ENCODE peak calls at places on chromosome X, in five cellular contexts. One of them, this sample, is unnamed.
A peak's percentile ranks its signal among the peaks of the same experiment; 100 is the strongest.

GRCh38 chrX:9207142-9207541 is 173.2 kb upstream of the FAM9B start:
- DNase-seq in IMR-90: peak; percentile 17
- DNase-seq in neural crest cell: no peak
- DNase-seq in CD4-positive, alpha-beta T cell: no peak
- DNase-seq in activated B cell treated with CpG ODN at 0.5 μM for 24 hours: no peak
- DNase-seq in this sample: no peak

GRCh38 chrX:10021461-10022272 is 54.5 kb downstream of the CLDN34 start:
- DNase-seq in CD4-positive, alpha-beta T cell: no peak
- DNase-seq in IMR-90: peak; percentile 14
- DNase-seq in activated B cell treated with CpG ODN at 0.5 μM for 24 hours: no peak
- DNase-seq in neural crest cell: no peak
- DNase-seq in this sample: no peak

GRCh38 chrX:12563121-12563520 is 228.1 kb upstream of the PRPS2 start:
- DNase-seq in neural crest cell: no peak
- DNase-seq in activated B cell treated with CpG ODN at 0.5 μM for 24 hours: no peak
- DNase-seq in IMR-90: peak; percentile 38
- DNase-seq in CD4-positive, alpha-beta T cell: no peak
- DNase-seq in this sample: no peak

GRCh38 chrX:47198026-47198686 is 4.5 kb downstream of the UBA1 start:
- DNase-seq in IMR-90: peak; percentile 20
- DNase-seq in CD4-positive, alpha-beta T cell: no peak
- DNase-seq in activated B cell treated with CpG ODN at 0.5 μM for 24 hours: no peak
- DNase-seq in neural crest cell: no peak
- DNase-seq in this sample: no peak

GRCh38 chrX:50903387-50904027 is 7.0 kb upstream of the BMP15 start:
- DNase-seq in CD4-positive, alpha-beta T cell: no peak
- DNase-seq in IMR-90: peak; percentile 26
- DNase-seq in neural crest cell: peak; percentile 18
- DNase-seq in activated B cell treated with CpG ODN at 0.5 μM for 24 hours: no peak
- DNase-seq in this sample: no peak

GRCh38 chrX:56232221-56233082 is at the start of gene KLF8:
- DNase-seq in neural crest cell: no peak
- DNase-seq in activated B cell treated with CpG ODN at 0.5 μM for 24 hours: peak; percentile 25
- DNase-seq in IMR-90: no peak
- DNase-seq in CD4-positive, alpha-beta T cell: peak; percentile 35
- DNase-seq in this sample: no peak

GRCh38 chrX:137194164-137194563 is 160.4 kb upstream of the GPR101 start:
- DNase-seq in neural crest cell: peak; percentile 40
- DNase-seq in CD4-positive, alpha-beta T cell: no peak
- DNase-seq in IMR-90: peak; percentile 21
- DNase-seq in activated B cell treated with CpG ODN at 0.5 μM for 24 hours: no peak
- DNase-seq in this sample: no peak

GRCh38 chrX:37690123-37690522 is 4.5 kb downstream of the XK start:
- DNase-seq in CD4-positive, alpha-beta T cell: no peak
- DNase-seq in neural crest cell: no peak
- DNase-seq in activated B cell treated with CpG ODN at 0.5 μM for 24 hours: no peak
- DNase-seq in IMR-90: no peak
- DNase-seq in this sample: no peak

GRCh38 chrX:38754102-38754790 is 47.0 kb upstream of the MID1IP1 start:
- DNase-seq in neural crest cell: peak; percentile 22
- DNase-seq in activated B cell treated with CpG ODN at 0.5 μM for 24 hours: no peak
- DNase-seq in IMR-90: peak; percentile 58
- DNase-seq in CD4-positive, alpha-beta T cell: no peak
- DNase-seq in this sample: no peak

GRCh38 chrX:8284131-8284530 is 113.1 kb upstream of the VCX2 start:
- DNase-seq in activated B cell treated with CpG ODN at 0.5 μM for 24 hours: no peak
- DNase-seq in IMR-90: no peak
- DNase-seq in neural crest cell: no peak
- DNase-seq in CD4-positive, alpha-beta T cell: no peak
- DNase-seq in this sample: no peak

GRCh38 chrX:145213504-145213903 is 33.8 kb upstream of the SPANXN1 start:
- DNase-seq in CD4-positive, alpha-beta T cell: no peak
- DNase-seq in IMR-90: no peak
- DNase-seq in activated B cell treated with CpG ODN at 0.5 μM for 24 hours: no peak
- DNase-seq in neural crest cell: peak; percentile 7
- DNase-seq in this sample: no peak

DNA sequence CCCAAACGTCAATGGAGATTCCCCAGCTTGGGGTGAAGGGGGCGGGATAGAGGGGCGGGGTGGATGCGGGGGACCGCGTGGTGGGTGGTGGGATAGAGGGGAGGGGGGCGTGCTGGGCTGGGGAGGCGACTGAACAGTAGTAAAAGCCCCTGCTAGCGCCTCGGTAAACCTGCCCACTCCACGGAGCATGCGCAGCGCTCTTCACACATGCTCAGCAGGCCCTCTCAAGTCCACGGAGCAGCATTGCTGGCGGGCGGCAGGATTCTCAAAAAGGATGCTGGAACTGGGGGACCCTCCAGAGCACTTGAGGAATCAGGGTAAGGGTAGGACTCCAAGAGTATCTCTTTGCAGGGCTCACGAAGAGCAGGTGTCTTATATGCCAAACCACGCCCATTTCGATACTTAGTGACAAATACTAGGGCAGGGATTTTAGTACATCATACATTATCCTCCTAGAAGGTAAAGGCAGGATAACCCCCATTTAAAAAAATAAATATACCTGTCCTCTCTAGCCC is 378 bp upstream of the RPS6KA6 start:
- DNase-seq in activated B cell treated with CpG ODN at 0.5 μM for 24 hours: no peak
- DNase-seq in neural crest cell: peak; percentile 44
- DNase-seq in CD4-positive, alpha-beta T cell: no peak
- DNase-seq in IMR-90: peak; percentile 64
- DNase-seq in this sample: peak; percentile 62
- TF ChIP-seq CTCF in activated B cell treated with CpG ODN at 0.5 μM for 24 hours: no peak
- TF ChIP-seq CTCF in neural crest cell: no peak
- TF ChIP-seq CTCF in CD4-positive, alpha-beta T cell: no peak
- TF ChIP-seq CTCF in IMR-90: peak; percentile 5
- TF ChIP-seq CTCF in this sample: no peak

DNA sequence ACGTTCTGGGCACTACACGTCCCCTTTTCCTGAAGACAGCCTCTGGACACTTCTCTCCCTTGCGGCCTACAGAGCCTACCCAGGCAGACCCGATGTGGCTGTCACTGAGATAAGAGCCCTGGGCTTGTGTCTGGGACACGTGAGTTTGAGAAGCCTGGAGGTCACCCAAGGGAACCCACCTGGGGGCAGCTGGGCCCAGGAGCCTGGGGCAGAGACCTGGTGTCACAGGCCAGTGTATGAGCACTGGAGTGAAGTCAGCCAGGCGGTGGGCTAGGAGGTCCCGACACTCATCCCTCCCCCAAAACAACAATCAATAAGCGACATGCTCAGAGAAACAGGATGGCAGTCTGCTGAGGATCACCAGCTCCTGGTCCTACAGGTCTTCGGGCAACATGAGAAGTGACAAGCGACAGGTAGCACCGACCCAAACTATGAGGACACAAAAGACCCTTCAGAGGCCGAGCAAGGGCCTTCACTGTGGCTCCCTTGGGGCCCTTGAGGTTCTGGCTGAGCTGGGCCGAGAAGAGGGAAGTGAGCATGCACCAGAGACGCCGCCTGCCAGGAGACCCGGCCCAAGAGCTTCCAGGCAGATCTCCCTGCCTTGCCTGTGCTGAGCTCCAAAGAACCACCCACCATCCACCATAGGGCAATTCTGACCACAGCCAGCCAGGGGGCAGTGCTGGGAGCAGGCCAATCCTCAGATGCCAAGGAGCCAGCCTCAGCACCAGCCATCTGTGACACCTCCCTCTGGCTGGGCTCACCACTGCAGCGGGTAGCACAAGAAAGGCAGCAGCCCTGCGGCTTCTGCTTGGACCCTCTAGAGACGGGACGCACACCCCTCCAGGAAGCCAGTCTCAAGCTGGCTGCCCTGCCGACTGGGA is 11.0 kb upstream of the DUSP9 start:
- DNase-seq in CD4-positive, alpha-beta T cell: no peak
- DNase-seq in activated B cell treated with CpG ODN at 0.5 μM for 24 hours: no peak
- DNase-seq in neural crest cell: no peak
- DNase-seq in IMR-90: no peak
- DNase-seq in this sample: no peak
- TF ChIP-seq CTCF in CD4-positive, alpha-beta T cell: peak; percentile 26
- TF ChIP-seq CTCF in activated B cell treated with CpG ODN at 0.5 μM for 24 hours: no peak
- TF ChIP-seq CTCF in neural crest cell: peak; percentile 42
- TF ChIP-seq CTCF in IMR-90: peak; percentile 32
- TF ChIP-seq CTCF in this sample: peak; percentile 30

GRCh38 chrX:109312757-109313156 is 169.1 kb downstream of the GUCY2F start:
- DNase-seq in activated B cell treated with CpG ODN at 0.5 μM for 24 hours: no peak
- DNase-seq in CD4-positive, alpha-beta T cell: no peak
- DNase-seq in IMR-90: no peak
- DNase-seq in neural crest cell: no peak
- DNase-seq in this sample: no peak
- TF ChIP-seq CTCF in activated B cell treated with CpG ODN at 0.5 μM for 24 hours: no peak
- TF ChIP-seq CTCF in CD4-positive, alpha-beta T cell: no peak
- TF ChIP-seq CTCF in IMR-90: no peak
- TF ChIP-seq CTCF in neural crest cell: no peak
- TF ChIP-seq CTCF in this sample: no peak

DNA sequence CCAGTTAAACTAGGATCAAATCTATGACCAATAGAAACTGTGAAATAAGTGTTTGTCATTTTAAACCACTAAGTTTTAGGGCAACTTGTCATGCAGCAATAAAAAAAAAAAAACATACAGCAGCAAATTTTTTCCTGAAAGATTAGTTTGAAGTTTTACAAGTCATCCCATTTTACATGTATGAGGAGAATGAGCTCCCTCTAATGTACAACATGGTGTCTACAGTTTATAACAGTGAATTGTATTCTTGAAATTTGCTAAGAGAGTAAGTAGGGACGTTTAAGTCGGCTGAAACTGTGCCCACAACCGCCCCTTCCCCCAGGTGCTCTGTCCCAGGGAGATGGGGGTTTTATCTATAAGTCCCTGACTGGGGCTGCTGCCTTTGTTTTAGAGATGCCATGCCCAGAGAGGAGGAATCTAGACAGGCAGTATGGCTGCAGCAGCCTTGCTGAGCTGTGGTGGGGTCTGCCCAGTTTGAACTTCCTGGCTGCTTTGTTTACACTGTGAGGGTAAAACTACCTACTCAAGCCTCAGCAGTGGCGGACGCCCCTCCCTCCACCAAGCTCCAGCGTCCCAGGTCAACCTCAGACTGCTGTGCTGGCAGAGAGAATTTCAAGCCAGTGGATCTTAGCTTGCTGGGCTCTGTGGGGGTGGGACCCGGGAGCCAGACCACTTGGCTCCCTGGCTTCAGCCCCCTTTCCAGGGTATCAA is 499.3 kb upstream of the CT83 start:
- DNase-seq in CD4-positive, alpha-beta T cell: no peak
- DNase-seq in neural crest cell: no peak
- DNase-seq in IMR-90: no peak
- DNase-seq in activated B cell treated with CpG ODN at 0.5 μM for 24 hours: no peak
- DNase-seq in this sample: no peak
- TF ChIP-seq CTCF in CD4-positive, alpha-beta T cell: no peak
- TF ChIP-seq CTCF in neural crest cell: peak; percentile 66
- TF ChIP-seq CTCF in IMR-90: no peak
- TF ChIP-seq CTCF in activated B cell treated with CpG ODN at 0.5 μM for 24 hours: no peak
- TF ChIP-seq CTCF in this sample: no peak

DNA sequence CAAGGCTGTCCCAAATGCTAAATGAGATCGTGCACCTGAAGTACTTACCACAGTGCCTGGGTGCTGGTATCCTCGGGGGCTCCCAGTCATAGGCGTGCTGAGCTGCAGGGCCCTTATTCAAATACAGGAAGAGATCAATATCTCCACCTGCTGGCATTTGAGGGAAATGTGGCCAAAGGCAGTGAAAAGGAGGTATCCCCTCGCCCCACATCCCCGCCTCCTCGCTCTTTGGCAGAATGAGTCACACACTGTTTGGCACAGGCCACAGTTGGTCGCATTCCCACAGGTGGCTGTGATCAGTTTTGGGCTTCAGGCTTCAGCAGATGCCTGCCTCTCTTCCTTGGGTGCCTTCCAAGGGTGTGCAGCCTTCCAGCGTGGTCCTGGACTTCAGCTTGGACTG is 28.4 kb downstream of the ZNF185 start:
- DNase-seq in activated B cell treated with CpG ODN at 0.5 μM for 24 hours: no peak
- DNase-seq in neural crest cell: peak; percentile 41
- DNase-seq in IMR-90: peak; percentile 70
- DNase-seq in CD4-positive, alpha-beta T cell: peak; percentile 37
- DNase-seq in this sample: no peak
- TF ChIP-seq CTCF in activated B cell treated with CpG ODN at 0.5 μM for 24 hours: no peak
- TF ChIP-seq CTCF in neural crest cell: peak; percentile 55
- TF ChIP-seq CTCF in IMR-90: peak; percentile 63
- TF ChIP-seq CTCF in CD4-positive, alpha-beta T cell: no peak
- TF ChIP-seq CTCF in this sample: no peak

GRCh38 chrX:79259073-79259689 is 108.0 kb downstream of the ITM2A start:
- DNase-seq in IMR-90: no peak
- DNase-seq in neural crest cell: no peak
- DNase-seq in activated B cell treated with CpG ODN at 0.5 μM for 24 hours: no peak
- DNase-seq in CD4-positive, alpha-beta T cell: peak; percentile 34
- DNase-seq in this sample: no peak
- TF ChIP-seq CTCF in IMR-90: no peak
- TF ChIP-seq CTCF in neural crest cell: no peak
- TF ChIP-seq CTCF in activated B cell treated with CpG ODN at 0.5 μM for 24 hours: no peak
- TF ChIP-seq CTCF in CD4-positive, alpha-beta T cell: no peak
- TF ChIP-seq CTCF in this sample: no peak

GRCh38 chrX:121569609-121570008 is 522.2 kb downstream of the GLUD2 start:
- DNase-seq in neural crest cell: no peak
- DNase-seq in CD4-positive, alpha-beta T cell: no peak
- DNase-seq in activated B cell treated with CpG ODN at 0.5 μM for 24 hours: no peak
- DNase-seq in IMR-90: no peak
- DNase-seq in this sample: no peak

GRCh38 chrX:121570072-121570841 is 522.8 kb downstream of the GLUD2 start:
- DNase-seq in CD4-positive, alpha-beta T cell: no peak
- DNase-seq in IMR-90: no peak
- DNase-seq in activated B cell treated with CpG ODN at 0.5 μM for 24 hours: no peak
- DNase-seq in neural crest cell: no peak
- DNase-seq in this sample: no peak

DNA sequence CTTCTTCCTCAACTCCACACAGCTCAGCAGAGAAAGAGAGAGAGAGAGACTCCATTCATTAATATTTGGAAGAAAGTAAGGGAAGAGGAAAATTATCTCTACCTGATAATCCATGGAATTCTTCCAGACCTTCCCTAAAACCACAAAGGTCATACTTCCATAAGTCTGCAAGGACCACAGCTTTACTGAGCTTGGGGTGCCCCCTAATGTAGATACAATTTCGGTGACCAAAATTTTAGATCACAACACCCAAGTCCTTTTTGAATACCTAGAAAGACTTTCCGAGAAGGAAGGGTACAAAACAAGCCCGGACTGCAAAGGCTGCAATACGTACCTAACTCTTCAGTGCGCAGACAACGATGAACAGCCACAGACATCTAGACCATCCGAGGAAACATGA is 523.9 kb downstream of the GLUD2 start:
- DNase-seq in IMR-90: no peak
- DNase-seq in CD4-positive, alpha-beta T cell: no peak
- DNase-seq in neural crest cell: no peak
- DNase-seq in activated B cell treated with CpG ODN at 0.5 μM for 24 hours: no peak
- DNase-seq in this sample: no peak
- TF ChIP-seq CTCF in IMR-90: no peak
- TF ChIP-seq CTCF in CD4-positive, alpha-beta T cell: no peak
- TF ChIP-seq CTCF in neural crest cell: no peak
- TF ChIP-seq CTCF in activated B cell treated with CpG ODN at 0.5 μM for 24 hours: no peak
- TF ChIP-seq CTCF in this sample: no peak

GRCh38 chrX:109719262-109719661 is 13.8 kb downstream of the ACSL4 start:
- DNase-seq in IMR-90: no peak
- DNase-seq in activated B cell treated with CpG ODN at 0.5 μM for 24 hours: no peak
- DNase-seq in neural crest cell: no peak
- DNase-seq in CD4-positive, alpha-beta T cell: no peak
- DNase-seq in this sample: no peak
- TF ChIP-seq CTCF in IMR-90: no peak
- TF ChIP-seq CTCF in activated B cell treated with CpG ODN at 0.5 μM for 24 hours: no peak
- TF ChIP-seq CTCF in neural crest cell: no peak
- TF ChIP-seq CTCF in CD4-positive, alpha-beta T cell: no peak
- TF ChIP-seq CTCF in this sample: no peak